ENCODE peak calls at places on chromosomes 2 and 18, in ten cellular contexts. M, A, W, T, Z, F, I, E, Q and P are unnamed samples.

GRCh38 chr2:88880441-88880953 is 189.0 kb downstream of the RPIA start:
- DNase-seq in M (peak; percentile 11), A (peak; percentile 43), W (peak; percentile 43), T (peak; percentile 64), Z (peak; percentile 61), F (no peak), I (peak; percentile 27), E (peak; percentile 83), Q (no peak), P (no peak)

GRCh38 chr2:127498386-127498785 is 27.9 kb downstream of the IWS1 start:
- DNase-seq in M (no peak), A (no peak), W (no peak), T (peak; percentile 71), Z (no peak), F (no peak), I (no peak), E (peak; percentile 93), Q (no peak), P (no peak)

GRCh38 chr2:9153589-9153988 is 53.0 kb upstream of the ASAP2 start:
- DNase-seq in M (no peak), A (no peak), W (no peak), T (peak; percentile 54), Z (no peak), F (peak; percentile 38), I (no peak), E (peak; percentile 62), Q (no peak), P (no peak)

GRCh38 chr2:34738691-34739090 is 1139.6 kb upstream of the FAM98A start:
- DNase-seq in M (peak; percentile 61), A (peak; percentile 22), W (no peak), T (no peak), Z (no peak), F (no peak), I (peak; percentile 26), E (no peak), Q (no peak), P (no peak)

GRCh38 chr2:204108301-204108700 is 171.7 kb downstream of the ICOS start:
- DNase-seq in M (peak; percentile 73), A (no peak), W (peak; percentile 16), T (peak; percentile 9), Z (peak; percentile 70), F (no peak), I (peak; percentile 58), E (peak; percentile 12), Q (peak; percentile 12), P (no peak)

GRCh38 chr2:85719609-85720240 is 25.6 kb downstream of the GNLY start:
- DNase-seq in M (no peak), A (no peak), W (no peak), T (no peak), Z (no peak), F (no peak), I (no peak), E (no peak), Q (no peak), P (no peak)

GRCh38 chr18:41096504-41096903 is 858.5 kb upstream of the PIK3C3 start:
- DNase-seq in M (peak; percentile 15), A (no peak), W (no peak), T (peak; percentile 24), Z (no peak), F (no peak), I (peak; percentile 1), E (peak; percentile 36), Q (no peak), P (no peak)

GRCh38 chr18:42412281-42412680 is 457.2 kb downstream of the PIK3C3 start:
- DNase-seq in M (no peak), A (no peak), W (no peak), T (no peak), Z (no peak), F (no peak), I (no peak), E (no peak), Q (no peak), P (no peak)

GRCh38 chr2:15677141-15677911 is 85.7 kb downstream of the DDX1 start:
- DNase-seq in M (peak; percentile 74), A (peak; percentile 18), W (no peak), T (no peak), Z (no peak), F (no peak), I (peak; percentile 28), E (no peak), Q (no peak), P (no peak)

GRCh38 chr2:6423944-6424343 is 441.8 kb downstream of the CMPK2 start:
- DNase-seq in M (no peak), A (no peak), W (no peak), T (no peak), Z (no peak), F (no peak), I (no peak), E (peak; percentile 21), Q (no peak), P (no peak)

GRCh38 chr2:190267302-190267701 is 52.3 kb downstream of the HIBCH start:
- DNase-seq in M (no peak), A (no peak), W (peak; percentile 5), T (peak; percentile 81), Z (no peak), F (no peak), I (no peak), E (peak; percentile 50), Q (no peak), P (no peak)

GRCh38 chr2:218031771-218032257 is 29.0 kb upstream of the TNS1 start:
- DNase-seq in M (peak; percentile 1), A (peak; percentile 7), W (no peak), T (no peak), Z (no peak), F (no peak), I (no peak), E (no peak), Q (no peak), P (no peak)

GRCh38 chr18:74183110-74183509 is 34.8 kb downstream of the TIMM21 start:
- DNase-seq in M (no peak), A (no peak), W (no peak), T (no peak), Z (no peak), F (no peak), I (no peak), E (no peak), Q (no peak), P (no peak)

GRCh38 chr18:42446195-42446594 is 491.2 kb downstream of the PIK3C3 start:
- DNase-seq in M (no peak), A (no peak), W (no peak), T (peak; percentile 69), Z (no peak), F (no peak), I (no peak), E (peak; percentile 0), Q (no peak), P (no peak)

GRCh38 chr2:46047280-46047679 is 249.9 kb upstream of the EPAS1 start:
- DNase-seq in M (no peak), A (no peak), W (no peak), T (no peak), Z (no peak), F (no peak), I (no peak), E (no peak), Q (no peak), P (no peak)

GRCh38 chr2:205612661-205613060 is 69.6 kb upstream of the NRP2 start:
- DNase-seq in M (no peak), A (no peak), W (no peak), T (no peak), Z (peak; percentile 8), F (no peak), I (peak; percentile 44), E (no peak), Q (no peak), P (no peak)

GRCh38 chr2:172586255-172586891 is 30.5 kb downstream of the PDK1 start:
- DNase-seq in M (no peak), A (no peak), W (no peak), T (no peak), Z (no peak), F (no peak), I (no peak), E (no peak), Q (no peak), P (no peak)

GRCh38 chr2:154439156-154439555 is 259.3 kb upstream of the KCNJ3 start:
- DNase-seq in M (no peak), A (no peak), W (no peak), T (peak; percentile 24), Z (no peak), F (no peak), I (no peak), E (peak; percentile 3), Q (no peak), P (no peak)

GRCh38 chr18:42048150-42048549 is 93.1 kb downstream of the PIK3C3 start:
- DNase-seq in M (no peak), A (no peak), W (no peak), T (peak; percentile 96), Z (no peak), F (no peak), I (no peak), E (peak; percentile 93), Q (no peak), P (no peak)

GRCh38 chr2:224734949-224735348 is 18.8 kb upstream of the CCDC195 start:
- DNase-seq in M (no peak), A (no peak), W (no peak), T (no peak), Z (no peak), F (no peak), I (no peak), E (no peak), Q (no peak), P (no peak)
- H3K9me3 ChIP-seq in M (no peaks in the 10 kb centered on the region), A (no peaks in the 10 kb centered on the region), W (peaks cover 23% of the 10 kb centered on the region), T (no peaks in the 10 kb centered on the region), Z (no peaks in the 10 kb centered on the region), F (peaks cover 4% of the 10 kb centered on the region), I (no peaks in the 10 kb centered on the region), E (peaks cover 8% of the 10 kb centered on the region), Q (peaks cover 4% of the 10 kb centered on the region), P (no peaks in the 10 kb centered on the region)

GRCh38 chr2:228722311-228722710 is 540.8 kb upstream of the SPHKAP start:
- DNase-seq in M (no peak), A (no peak), W (no peak), T (no peak), Z (no peak), F (no peak), I (no peak), E (no peak), Q (no peak), P (no peak)
- H3K9me3 ChIP-seq in M (no peaks in the 10 kb centered on the region), A (no peaks in the 10 kb centered on the region), W (no peaks in the 10 kb centered on the region), T (peaks cover 6% of the 10 kb centered on the region), Z (no peaks in the 10 kb centered on the region), F (no peaks in the 10 kb centered on the region), I (no peaks in the 10 kb centered on the region), E (peaks cover 11% of the 10 kb centered on the region), Q (no peaks in the 10 kb centered on the region), P (no peaks in the 10 kb centered on the region)

DNA sequence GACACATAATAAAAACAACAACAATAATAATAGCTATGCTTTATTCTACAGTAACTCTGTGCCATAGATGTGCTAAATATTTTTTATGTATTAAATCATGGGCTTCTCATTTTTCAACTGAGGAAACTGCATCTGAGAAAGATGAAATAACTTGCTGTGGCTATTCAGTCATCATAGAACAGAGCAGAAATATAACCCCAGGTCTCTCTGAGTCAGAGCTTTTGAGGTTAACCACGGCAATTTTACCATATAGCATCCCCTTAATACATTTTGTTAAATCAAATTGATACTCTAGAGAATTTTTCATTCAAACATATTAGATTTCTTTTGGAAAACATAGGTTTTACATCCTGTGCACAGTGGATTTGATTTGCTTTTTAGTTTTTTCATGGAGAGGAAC is 586.6 kb upstream of the KLHL29 start:
- DNase-seq in M (no peak), A (no peak), W (no peak), T (no peak), Z (no peak), F (no peak), I (no peak), E (no peak), Q (no peak), P (no peak)
- H3K9me3 ChIP-seq in M (no peaks in the 10 kb centered on the region), A (no peaks in the 10 kb centered on the region), W (no peaks in the 10 kb centered on the region), T (no peaks in the 10 kb centered on the region), Z (no peaks in the 10 kb centered on the region), F (peaks cover 3% of the 10 kb centered on the region), I (no peaks in the 10 kb centered on the region), E (no peaks in the 10 kb centered on the region), Q (peaks cover 5% of the 10 kb centered on the region), P (no peaks in the 10 kb centered on the region)

GRCh38 chr2:219639356-219639755 is 11.9 kb downstream of the SLC4A3 start:
- DNase-seq in M (no peak), A (no peak), W (no peak), T (no peak), Z (no peak), F (no peak), I (no peak), E (no peak), Q (no peak), P (no peak)
- H3K9me3 ChIP-seq in M (no peaks in the 10 kb centered on the region), A (no peaks in the 10 kb centered on the region), W (no peaks in the 10 kb centered on the region), T (no peaks in the 10 kb centered on the region), Z (no peaks in the 10 kb centered on the region), F (no peaks in the 10 kb centered on the region), I (no peaks in the 10 kb centered on the region), E (no peaks in the 10 kb centered on the region), Q (no peaks in the 10 kb centered on the region), P (no peaks in the 10 kb centered on the region)